ENCODE peak calls at places on chromosomes 5 and 9, in eight cellular contexts. F, Q, E, H, I, D, X and T are unnamed samples.

GRCh38 chr5:169701910-169702451 is 64.9 kb downstream of the DOCK2 start:
- DNase-seq in F (peak), Q (no peak), E (no peak), H (no peak), I (no peak), D (no peak), X (no peak), T (peak)

GRCh38 chr9:131735238-131736181 is 4.4 kb downstream of the RAPGEF1 start:
- DNase-seq in F (no peak), Q (peak), E (no peak), H (no peak), I (no peak), D (no peak), X (peak), T (no peak)

GRCh38 chr9:2047144-2047671 is 32.1 kb downstream of the SMARCA2 start:
- DNase-seq in F (no peak), Q (no peak), E (no peak), H (no peak), I (no peak), D (no peak), X (no peak), T (no peak)

GRCh38 chr9:136373300-136374182 is at the start of gene CARD9:
- DNase-seq in F (no peak), Q (peak), E (no peak), H (no peak), I (no peak), D (no peak), X (no peak), T (no peak)

GRCh38 chr5:94326579-94326978 is 291.8 kb downstream of the KIAA0825 start:
- DNase-seq in F (no peak), Q (no peak), E (no peak), H (no peak), I (no peak), D (no peak), X (no peak), T (no peak)

GRCh38 chr9:75644649-75645048 is 245.8 kb upstream of the PCSK5 start:
- DNase-seq in F (peak), Q (no peak), E (no peak), H (no peak), I (peak), D (no peak), X (no peak), T (no peak)

GRCh38 chr5:36590513-36591286 is 15.7 kb upstream of the SLC1A3 start:
- DNase-seq in F (no peak), Q (no peak), E (no peak), H (no peak), I (no peak), D (no peak), X (no peak), T (no peak)

GRCh38 chr9:91811024-91811909 is 138.8 kb downstream of the ROR2 start:
- DNase-seq in F (peak), Q (no peak), E (no peak), H (no peak), I (no peak), D (no peak), X (no peak), T (no peak)

GRCh38 chr5:100827481-100827889 is 75.6 kb downstream of the ST8SIA4 start:
- DNase-seq in F (no peak), Q (peak), E (no peak), H (no peak), I (no peak), D (no peak), X (peak), T (no peak)

GRCh38 chr5:97162045-97162444 is 19.6 kb upstream of the LIX1 start:
- DNase-seq in F (peak), Q (peak), E (peak), H (peak), I (peak), D (no peak), X (peak), T (peak)

GRCh38 chr5:14749579-14750091 is 85.1 kb downstream of the OTULIN start:
- DNase-seq in F (no peak), Q (no peak), E (no peak), H (no peak), I (no peak), D (no peak), X (no peak), T (no peak)

GRCh38 chr5:116361979-116362577 is 212.5 kb downstream of the SEMA6A start:
- DNase-seq in F (no peak), Q (no peak), E (no peak), H (no peak), I (no peak), D (no peak), X (no peak), T (no peak)

GRCh38 chr5:20528471-20528870 is 540.5 kb upstream of the CDH18 start:
- DNase-seq in F (no peak), Q (no peak), E (no peak), H (no peak), I (no peak), D (no peak), X (no peak), T (no peak)

GRCh38 chr9:127987103-127987614 is 6.4 kb upstream of the EEIG1 start:
- DNase-seq in F (peak), Q (no peak), E (peak), H (no peak), I (peak), D (no peak), X (no peak), T (no peak)

GRCh38 chr5:118088448-118088847 is 899.9 kb downstream of the DTWD2 start:
- DNase-seq in F (no peak), Q (no peak), E (no peak), H (no peak), I (no peak), D (no peak), X (no peak), T (no peak)

GRCh38 chr5:473344-474192 is 30.6 kb downstream of the EXOC3 start:
- DNase-seq in F (peak), Q (peak), E (no peak), H (no peak), I (peak), D (no peak), X (no peak), T (peak)

GRCh38 chr5:135457424-135458071 is 5.4 kb upstream of the TIFAB start:
- DNase-seq in F (peak), Q (peak), E (peak), H (no peak), I (peak), D (no peak), X (peak), T (no peak)

GRCh38 chr5:158115468-158115867 is 256.5 kb upstream of the CLINT1 start:
- DNase-seq in F (no peak), Q (no peak), E (no peak), H (no peak), I (no peak), D (no peak), X (no peak), T (no peak)

GRCh38 chr9:127869310-127870152 is 7.9 kb downstream of the AK1 start:
- DNase-seq in F (peak), Q (peak), E (peak), H (no peak), I (peak), D (peak), X (peak), T (no peak)

DNA sequence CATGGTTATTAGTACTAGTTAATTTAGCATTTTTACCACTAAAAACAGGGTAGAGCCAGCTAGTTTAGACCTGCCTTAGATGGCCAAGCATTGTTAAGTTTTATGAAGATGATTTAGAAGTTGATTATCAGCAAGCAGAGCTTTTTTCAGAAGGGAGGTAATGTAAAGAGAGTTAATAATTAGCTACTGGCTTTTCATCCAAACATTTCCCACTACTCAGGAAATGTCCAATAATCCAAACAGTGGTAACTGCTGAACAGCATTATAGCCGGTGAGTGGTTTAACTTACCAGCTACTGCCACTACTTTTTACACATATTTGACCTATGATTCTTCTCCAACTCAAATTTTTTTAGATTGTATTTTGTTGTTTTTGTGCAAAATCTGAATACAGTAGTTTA is 1.7 kb downstream of the ITGA1 start:
- DNase-seq in F (no peak), Q (no peak), E (no peak), H (no peak), I (no peak), D (no peak), X (no peak), T (no peak)
- H3K4me3 ChIP-seq in F (no peak), Q (peak), E (peak), H (peak), I (peak), D (peak), X (peak), T (peak)

GRCh38 chr5:139457653-139458306 is 4.8 kb downstream of the ECSCR start:
- DNase-seq in F (no peak), Q (no peak), E (no peak), H (no peak), I (no peak), D (no peak), X (no peak), T (no peak)
- TF ChIP-seq CTCF in F (no peak), Q (no peak), E (no peak), H (no peak), I (no peak), D (no peak), X (no peak), T (no peak)

GRCh38 chr9:16625831-16626230 is 244.6 kb downstream of the BNC2 start:
- DNase-seq in F (no peak), Q (no peak), E (no peak), H (no peak), I (no peak), D (no peak), X (peak), T (no peak)

GRCh38 chr9:16628421-16628820 is 242.0 kb downstream of the BNC2 start:
- DNase-seq in F (no peak), Q (no peak), E (no peak), H (no peak), I (no peak), D (no peak), X (peak), T (no peak)

GRCh38 chr9:16627967-16628366 is 242.5 kb downstream of the BNC2 start:
- DNase-seq in F (no peak), Q (no peak), E (peak), H (peak), I (no peak), D (no peak), X (peak), T (peak)

GRCh38 chr9:16625106-16625505 is 245.4 kb downstream of the BNC2 start:
- DNase-seq in F (no peak), Q (no peak), E (no peak), H (no peak), I (no peak), D (no peak), X (no peak), T (no peak)

GRCh38 chr9:16626577-16627130 is 243.8 kb downstream of the BNC2 start:
- DNase-seq in F (peak), Q (no peak), E (peak), H (no peak), I (peak), D (no peak), X (peak), T (no peak)
- H3K4me3 ChIP-seq in F (no peak), Q (no peak), E (no peak), H (no peak), I (no peak), D (no peak), X (no peak), T (no peak)

GRCh38 chr5:162243651-162244050 is 176.1 kb downstream of the GABRG2 start:
- DNase-seq in F (no peak), Q (no peak), E (no peak), H (no peak), I (no peak), D (no peak), X (no peak), T (no peak)

GRCh38 chr5:162248107-162248713 is 180.6 kb downstream of the GABRG2 start:
- DNase-seq in F (peak), Q (no peak), E (no peak), H (no peak), I (no peak), D (no peak), X (no peak), T (no peak)
- TF ChIP-seq CTCF in F (peak), Q (peak), E (no peak), H (no peak), I (no peak), D (no peak), X (peak), T (peak)

GRCh38 chr9:121122450-121123032 is 47.8 kb downstream of the CNTRL start:
- DNase-seq in F (no peak), Q (no peak), E (no peak), H (no peak), I (no peak), D (no peak), X (no peak), T (no peak)
- H3K4me3 ChIP-seq in F (peak), Q (peak), E (no peak), H (peak), I (peak), D (peak), X (peak), T (peak)

GRCh38 chr5:140800816-140801493 is at the start of gene PCDHA3:
- DNase-seq in F (no peak), Q (no peak), E (no peak), H (no peak), I (no peak), D (no peak), X (no peak), T (no peak)

GRCh38 chr5:140794594-140795258 is at the start of gene PCDHA2:
- DNase-seq in F (peak), Q (no peak), E (no peak), H (no peak), I (no peak), D (no peak), X (no peak), T (no peak)

GRCh38 chr5:140791111-140791510 is 3.5 kb upstream of the PCDHA2 start:
- DNase-seq in F (no peak), Q (no peak), E (no peak), H (no peak), I (no peak), D (no peak), X (no peak), T (no peak)

GRCh38 chr5:140796718-140797095 is 2.1 kb downstream of the PCDHA2 start:
- DNase-seq in F (peak), Q (no peak), E (no peak), H (no peak), I (no peak), D (no peak), X (no peak), T (no peak)

GRCh38 chr5:140795259-140795641 is 598 bp downstream of the PCDHA2 start:
- DNase-seq in F (peak), Q (no peak), E (no peak), H (no peak), I (no peak), D (no peak), X (no peak), T (no peak)
- TF ChIP-seq CTCF in F (peak), Q (no peak), E (no peak), H (no peak), I (no peak), D (no peak), X (peak), T (peak)

GRCh38 chr5:77259479-77259878 is 49.0 kb downstream of the PDE8B start:
- DNase-seq in F (no peak), Q (no peak), E (no peak), H (no peak), I (no peak), D (no peak), X (no peak), T (no peak)
- H3K4me3 ChIP-seq in F (no peak), Q (no peak), E (no peak), H (no peak), I (no peak), D (no peak), X (no peak), T (no peak)

DNA sequence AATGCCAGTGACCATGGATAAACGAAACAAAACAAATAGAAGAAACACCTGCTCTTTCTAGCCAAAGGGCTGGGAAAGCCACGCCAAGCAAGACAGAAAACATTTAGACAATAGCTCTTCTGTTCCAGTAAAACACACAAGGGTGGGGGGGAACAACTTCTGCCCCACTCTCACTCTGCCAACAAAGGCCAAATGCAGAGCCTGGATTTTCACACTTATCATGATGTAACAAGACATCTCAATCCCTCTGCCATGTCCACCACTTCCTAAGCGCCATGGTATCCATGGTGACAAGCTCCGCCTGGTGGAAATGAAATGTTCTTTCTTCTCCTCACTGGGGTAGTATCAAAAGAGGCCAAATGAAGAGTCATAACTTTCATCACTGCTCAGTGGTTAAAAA is 60.6 kb downstream of the DRD1 start:
- DNase-seq in F (no peak), Q (no peak), E (no peak), H (no peak), I (no peak), D (no peak), X (no peak), T (no peak)
- TF ChIP-seq CTCF in F (no peak), Q (no peak), E (no peak), H (no peak), I (no peak), D (no peak), X (no peak), T (no peak)

GRCh38 chr5:78650562-78650930 is 2.0 kb upstream of the LHFPL2 start:
- DNase-seq in F (no peak), Q (no peak), E (no peak), H (no peak), I (no peak), D (no peak), X (no peak), T (no peak)

GRCh38 chr5:78651468-78651867 is 2.9 kb upstream of the LHFPL2 start:
- DNase-seq in F (no peak), Q (no peak), E (no peak), H (no peak), I (no peak), D (no peak), X (no peak), T (no peak)

GRCh38 chr5:78649220-78649700 is 688 bp upstream of the LHFPL2 start:
- DNase-seq in F (peak), Q (no peak), E (no peak), H (no peak), I (no peak), D (no peak), X (peak), T (no peak)

GRCh38 chr5:78648359-78649219 is at the start of gene LHFPL2:
- DNase-seq in F (peak), Q (peak), E (peak), H (no peak), I (peak), D (peak), X (peak), T (no peak)

GRCh38 chr5:78649816-78650561 is 1.4 kb upstream of the LHFPL2 start:
- DNase-seq in F (peak), Q (no peak), E (no peak), H (no peak), I (no peak), D (no peak), X (peak), T (no peak)
- H3K4me3 ChIP-seq in F (no peak), Q (no peak), E (no peak), H (no peak), I (no peak), D (peak), X (no peak), T (no peak)

DNA sequence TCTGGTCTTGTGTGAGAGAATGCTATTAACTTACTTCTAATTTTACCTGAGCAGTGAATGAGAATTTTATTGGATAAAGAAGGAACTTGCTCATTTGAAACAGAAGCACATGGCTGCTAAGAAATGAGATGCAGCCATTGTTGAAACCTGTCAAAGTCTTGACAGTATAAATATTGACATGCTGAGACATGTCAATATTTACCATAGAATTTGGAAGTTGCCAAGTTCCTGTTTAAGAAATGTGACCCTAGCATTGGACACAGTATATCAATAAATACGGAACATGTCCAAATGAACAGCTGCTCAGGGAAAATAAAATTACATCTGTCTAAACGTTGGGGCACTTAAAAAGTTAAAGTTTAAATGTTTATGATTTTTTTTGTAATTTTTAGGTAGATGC is 7.8 kb downstream of the XRCC4 start:
- DNase-seq in F (no peak), Q (no peak), E (no peak), H (no peak), I (no peak), D (no peak), X (no peak), T (no peak)
- TF ChIP-seq CTCF in F (no peak), Q (no peak), E (no peak), H (no peak), I (no peak), D (no peak), X (no peak), T (no peak)